ENCODE peak calls at places on chromosomes 11 and 22, in seven cellular contexts. F is B cell; A is sciatic nerve; K is stromal cell of bone marrow; I is GDM1; D is stimulated activated CD4-positive, alpha-beta T cell treated with anti-CD3 and anti-CD28 coated beads, Interleukin-12 subunit alpha, Interleukin-12 subunit beta, amount 100 ng/mL, for 24 hours; W is activated T-cell treated with anti-CD3 and anti-CD28 coated beads for 1 hour. S is an unnamed sample.

GRCh38 chr11:86292912-86293606 is 9.0 kb upstream of the HIKESHI start:
- DNase-seq in F (no peak), A (no peak), K (no peak), I (no peak), D (no peak), W (no peak), S (no peak)

GRCh38 chr11:38448284-38448683 is 1850.2 kb upstream of the RAG2 start:
- DNase-seq in F (no peak), A (no peak), K (no peak), I (no peak), D (no peak), W (no peak), S (no peak)

GRCh38 chr11:62500066-62501035 is 46.3 kb downstream of the AHNAK start:
- DNase-seq in F (no peak), A (no peak), K (no peak), I (no peak), D (no peak), W (no peak), S (no peak)

GRCh38 chr22:46179748-46180147 is 29.4 kb downstream of the PPARA start:
- DNase-seq in F (no peak), A (no peak), K (no peak), I (no peak), D (no peak), W (no peak), S (no peak)

GRCh38 chr11:4560462-4560861 is 15.5 kb downstream of the OR52M1 start:
- DNase-seq in F (no peak), A (no peak), K (no peak), I (no peak), D (no peak), W (no peak), S (no peak)

GRCh38 chr11:85867751-85868150 is 12.6 kb downstream of the CCDC83 start:
- DNase-seq in F (no peak), A (no peak), K (no peak), I (no peak), D (no peak), W (no peak), S (no peak)

GRCh38 chr11:36126703-36127102 is 162.5 kb downstream of the COMMD9 start:
- DNase-seq in F (no peak), A (no peak), K (no peak), I (no peak), D (no peak), W (no peak), S (no peak)

GRCh38 chr11:70488171-70488570 is 89.8 kb downstream of the CTTN start:
- DNase-seq in F (no peak), A (no peak), K (no peak), I (no peak), D (no peak), W (no peak), S (no peak)

GRCh38 chr11:95241673-95242072 is 10.7 kb upstream of the SESN3 start:
- DNase-seq in F (peak), A (no peak), K (no peak), I (no peak), D (no peak), W (no peak), S (no peak)